ENCODE peak calls at places on chromosomes 2 and 18, in six cellular contexts. T, P, K, W, R and X are unnamed samples.

GRCh38 chr18:63071566-63072175 is 247.9 kb downstream of the BCL2 start:
- DNase-seq in R (no peak), T (no peak), K (no peak), P (no peak), W (no peak), X (no peak)

GRCh38 chr2:204825054-204825453 is 279.8 kb downstream of the PARD3B start:
- DNase-seq in T (peak), R (no peak), P (no peak), W (no peak), K (no peak), X (no peak)

GRCh38 chr18:21341141-21341540 is 99.1 kb downstream of the GREB1L start:
- DNase-seq in P (no peak), R (no peak), W (peak), K (no peak), T (no peak), X (no peak)

GRCh38 chr2:85259101-85259590 is 68.6 kb downstream of the TGOLN2 start:
- DNase-seq in W (peak), P (no peak), T (peak), K (no peak), R (no peak), X (peak)

GRCh38 chr2:224584111-224584764 is 925 bp downstream of the CUL3 start:
- DNase-seq in K (peak), P (peak), R (peak), T (peak), W (peak), X (peak)

GRCh38 chr2:136253288-136254004 is 135.5 kb upstream of the CXCR4 start:
- DNase-seq in T (no peak), W (no peak), P (no peak), K (peak), R (no peak), X (no peak)

GRCh38 chr2:28364611-28365010 is 28.0 kb upstream of the FOSL2 start:
- DNase-seq in K (no peak), P (no peak), W (peak), R (no peak), T (no peak), X (no peak)

GRCh38 chr2:232700154-232700553 is 3.0 kb downstream of the GIGYF2 start:
- DNase-seq in P (no peak), R (no peak), W (no peak), T (no peak), K (no peak), X (no peak)

GRCh38 chr18:45324081-45324480 is 291.2 kb upstream of the SLC14A2 start:
- DNase-seq in R (no peak), T (no peak), K (no peak), W (no peak), P (no peak), X (no peak)

GRCh38 chr2:142254057-142254456 is 123.2 kb upstream of the LRP1B start:
- DNase-seq in K (no peak), P (no peak), W (no peak), R (no peak), T (no peak), X (no peak)

GRCh38 chr2:209425082-209426071 is 1.5 kb downstream of the MAP2 start:
- DNase-seq in P (peak), W (peak), R (no peak), T (peak), K (peak), X (peak)

GRCh38 chr18:25164837-25165791 is 186.9 kb downstream of the ZNF521 start:
- DNase-seq in T (peak), R (no peak), K (peak), P (no peak), W (peak), X (peak)

GRCh38 chr2:128664499-128664971 is 345.9 kb upstream of the HS6ST1 start:
- DNase-seq in W (no peak), K (no peak), T (peak), R (no peak), P (no peak), X (no peak)

GRCh38 chr2:63581266-63581961 is 6.9 kb downstream of the WDPCP start:
- DNase-seq in T (no peak), K (peak), W (peak), R (no peak), P (no peak), X (peak)

GRCh38 chr2:105056245-105056644 is 18.4 kb downstream of the MRPS9 start:
- DNase-seq in T (no peak), P (no peak), R (no peak), K (no peak), W (no peak), X (no peak)

GRCh38 chr2:120769076-120769786 is 33.6 kb downstream of the GLI2 start:
- DNase-seq in T (no peak), K (no peak), R (peak), W (no peak), P (no peak), X (no peak)

GRCh38 chr2:168614291-168615018 is 158.4 kb downstream of the CERS6 start:
- DNase-seq in R (no peak), K (no peak), T (no peak), W (no peak), P (no peak), X (no peak)

GRCh38 chr2:109417701-109418335 is 195.9 kb downstream of the SEPTIN10 start:
- DNase-seq in R (no peak), T (no peak), K (no peak), P (no peak), W (no peak), X (no peak)

GRCh38 chr2:238786379-238786778 is 61.5 kb upstream of the TWIST2 start:
- DNase-seq in T (no peak), K (no peak), R (no peak), W (peak), P (no peak), X (no peak)

GRCh38 chr18:48832961-48833700 is 117.6 kb downstream of the SMAD7 start:
- DNase-seq in W (peak), P (peak), K (peak), R (peak), T (no peak), X (peak)

GRCh38 chr2:239609583-239610310 is 208.9 kb upstream of the HDAC4 start:
- DNase-seq in T (no peak), P (no peak), K (no peak), W (no peak), R (no peak), X (no peak)

GRCh38 chr18:31504455-31505147 is 6.6 kb downstream of the DSG2 start:
- DNase-seq in P (no peak), K (no peak), R (no peak), W (no peak), T (no peak), X (no peak)

GRCh38 chr18:31503011-31503410 is 5.0 kb downstream of the DSG2 start:
- DNase-seq in K (no peak), W (no peak), P (no peak), R (no peak), T (no peak), X (no peak)

GRCh38 chr18:31508781-31509180 is 10.8 kb downstream of the DSG2 start:
- DNase-seq in R (no peak), W (no peak), K (no peak), P (no peak), T (no peak), X (no peak)

GRCh38 chr18:31505161-31505560 is 7.2 kb downstream of the DSG2 start:
- DNase-seq in R (no peak), T (no peak), P (no peak), K (no peak), W (no peak), X (no peak)

DNA sequence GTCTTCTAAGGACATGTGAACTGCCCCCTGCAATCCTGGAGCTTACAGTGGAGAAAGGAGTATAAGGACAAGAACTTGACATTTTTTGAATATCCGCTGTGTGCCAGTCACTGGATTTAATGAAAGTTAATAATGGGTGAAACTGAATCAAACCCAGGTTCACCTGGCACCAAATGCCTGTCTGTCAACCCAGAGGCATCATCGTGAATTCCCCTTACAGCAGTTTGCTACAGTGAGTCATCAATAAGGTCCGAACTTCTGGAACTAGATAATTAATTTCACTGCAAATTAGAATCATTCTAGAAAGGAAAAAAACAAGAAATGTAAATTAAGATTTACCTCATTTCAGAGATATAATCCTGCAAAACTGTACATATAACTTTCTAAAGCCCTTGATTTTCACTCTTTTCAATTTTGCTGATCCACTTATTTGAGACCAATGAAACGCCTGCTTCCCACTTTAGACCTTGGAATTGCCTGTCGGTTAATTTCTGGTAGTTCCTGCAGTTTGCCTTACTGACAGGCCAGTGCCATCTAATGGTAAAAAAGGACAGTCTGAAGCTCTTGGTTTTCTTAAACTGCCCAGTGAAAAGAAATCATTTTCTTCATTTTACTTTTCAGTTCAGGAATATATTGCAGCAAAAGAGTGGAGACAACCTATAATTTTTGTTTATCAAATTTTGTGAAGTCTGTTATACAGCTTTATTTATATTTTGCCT is 8.2 kb downstream of the DSG2 start:
- DNase-seq in K (no peak), T (peak), P (peak), R (no peak), W (peak), X (peak)
- TF ChIP-seq CTCF in K (no peak), T (peak), P (peak), R (no peak), W (peak), X (peak)

GRCh38 chr2:241041557-241042158 is 43.2 kb downstream of the SNED1 start:
- DNase-seq in W (no peak), T (no peak), P (no peak), R (no peak), K (no peak), X (no peak)

GRCh38 chr2:241039416-241039815 is 41.0 kb downstream of the SNED1 start:
- DNase-seq in T (no peak), P (no peak), W (no peak), R (no peak), K (no peak), X (no peak)

GRCh38 chr2:241040081-241040803 is 41.8 kb downstream of the SNED1 start:
- DNase-seq in K (no peak), R (no peak), T (no peak), P (no peak), W (no peak), X (no peak)

GRCh38 chr2:241038374-241039180 is 40.2 kb downstream of the SNED1 start:
- DNase-seq in R (no peak), T (no peak), P (no peak), W (no peak), K (no peak), X (no peak)

DNA sequence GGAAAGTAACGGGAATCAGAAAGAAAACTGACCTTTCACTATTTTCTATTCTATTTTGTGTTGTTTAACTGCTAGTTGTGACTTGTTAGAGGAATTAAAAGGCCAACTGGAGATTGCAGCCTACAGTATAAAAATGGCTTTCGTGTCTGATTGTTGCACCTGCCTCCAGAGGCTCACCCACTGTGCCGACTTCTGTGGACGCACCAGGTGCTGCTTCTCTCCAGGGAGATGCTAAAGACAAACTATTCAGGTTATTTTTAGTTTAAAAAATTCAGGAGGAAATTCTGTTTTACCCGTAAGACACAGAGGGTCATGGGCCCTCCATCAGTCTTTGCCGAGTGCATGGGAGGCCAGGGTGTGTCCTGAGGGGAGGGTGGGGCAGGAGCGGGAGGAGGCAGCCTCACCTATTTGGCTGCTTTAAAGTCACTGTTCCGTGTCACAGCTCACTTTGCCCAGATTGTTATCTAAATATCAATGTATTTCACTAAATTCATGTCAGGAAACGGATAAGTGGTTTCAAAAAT is 42.5 kb downstream of the SNED1 start:
- DNase-seq in W (no peak), T (no peak), R (no peak), K (no peak), P (no peak), X (no peak)
- TF ChIP-seq CTCF in W (no peak), T (no peak), R (no peak), K (no peak), P (no peak), X (no peak)

GRCh38 chr2:154698238-154698788 is at the start of gene KCNJ3:
- DNase-seq in R (no peak), T (no peak), P (no peak), W (no peak), K (no peak), X (no peak)

GRCh38 chr2:154697422-154698237 is 865 bp upstream of the KCNJ3 start:
- DNase-seq in T (no peak), K (peak), W (no peak), P (no peak), R (no peak), X (no peak)

GRCh38 chr2:154699560-154699901 is 1.0 kb downstream of the KCNJ3 start:
- DNase-seq in P (no peak), W (no peak), K (peak), T (no peak), R (no peak), X (no peak)

GRCh38 chr2:154698789-154699559 is 479 bp downstream of the KCNJ3 start:
- DNase-seq in T (no peak), W (no peak), R (no peak), K (no peak), P (no peak), X (no peak)

DNA sequence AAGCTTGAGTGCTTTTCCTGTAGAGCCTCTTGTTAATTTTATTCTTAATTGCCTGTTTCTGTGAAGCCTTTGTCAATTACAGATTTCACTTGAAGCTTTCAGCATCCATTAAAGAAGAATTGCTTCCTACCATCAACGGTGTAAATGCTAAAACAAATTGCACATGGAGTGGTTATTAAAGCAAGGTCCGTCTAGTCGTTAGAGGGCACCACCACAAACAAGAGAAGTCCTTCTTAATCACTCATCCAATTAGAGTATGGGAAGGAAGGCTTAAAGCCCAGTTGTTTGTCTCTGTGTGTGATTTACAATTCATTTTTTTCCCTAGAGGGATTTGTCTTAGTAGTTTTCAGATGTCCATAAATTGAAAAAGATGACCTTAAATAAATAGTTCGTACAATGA is 1.6 kb downstream of the KCNJ3 start:
- DNase-seq in K (peak), P (no peak), R (no peak), W (no peak), T (no peak), X (no peak)
- TF ChIP-seq CTCF in K (no peak), P (no peak), R (no peak), W (no peak), T (no peak), X (no peak)

GRCh38 chr2:15905986-15906491 is 34.3 kb upstream of the MYCN start:
- DNase-seq in R (no peak), P (no peak), W (no peak), T (no peak), K (no peak), X (no peak)
- TF ChIP-seq CTCF in R (no peak), P (no peak), W (no peak), T (no peak), K (no peak), X (no peak)

GRCh38 chr18:75170022-75170789 is 38.7 kb downstream of the PTGR3 start:
- DNase-seq in W (no peak), P (no peak), K (no peak), R (no peak), T (no peak), X (no peak)
- TF ChIP-seq CTCF in W (no peak), P (no peak), K (no peak), R (no peak), T (no peak), X (no peak)

DNA sequence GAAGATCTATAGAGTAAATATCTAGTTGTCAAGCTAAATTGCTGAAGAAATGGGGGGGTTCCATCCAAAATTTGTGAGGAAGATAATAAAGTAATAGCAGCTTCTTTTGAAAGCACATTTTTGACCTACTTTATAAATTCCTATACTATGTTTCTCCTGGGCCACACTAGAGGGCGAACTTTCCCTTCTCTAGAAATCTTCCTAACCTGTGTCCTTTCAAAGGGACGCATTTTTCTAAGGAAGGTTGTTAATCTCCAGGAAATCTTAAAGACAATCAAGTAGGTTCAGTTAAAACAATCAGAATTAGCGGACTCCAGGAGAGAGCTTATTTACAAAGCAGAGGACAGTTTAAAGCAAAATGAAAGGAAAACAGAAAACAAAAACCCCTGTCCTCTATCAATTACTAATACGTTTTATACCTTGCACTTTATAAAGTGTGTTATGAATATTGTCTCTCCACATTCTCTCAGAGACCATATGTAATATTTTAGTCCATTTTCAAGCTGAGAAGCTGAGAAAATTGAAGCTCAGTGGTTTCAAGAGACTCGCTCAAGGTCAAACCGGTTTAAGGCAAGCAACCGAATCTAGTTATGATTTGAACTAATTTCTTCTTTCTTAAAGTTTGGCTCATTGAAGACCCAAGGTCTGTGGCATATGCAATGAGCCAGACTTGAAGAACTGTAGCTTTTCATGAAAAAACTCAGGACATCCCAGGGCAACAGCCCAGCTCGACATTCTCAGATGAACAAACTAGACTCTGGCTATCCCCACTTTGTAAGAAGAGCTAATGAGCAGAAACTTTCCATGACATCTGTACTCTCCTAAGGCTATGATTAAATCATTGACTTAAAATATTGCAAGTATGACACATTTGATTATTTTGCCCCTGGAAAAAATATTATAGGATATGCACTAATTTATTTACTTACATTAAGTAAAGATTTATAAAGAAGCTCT is 273.6 kb downstream of the PAX3 start:
- DNase-seq in R (no peak), W (peak), K (peak), P (peak), T (peak), X (peak)
- TF ChIP-seq CTCF in R (peak), W (peak), K (peak), P (peak), T (peak), X (peak)